ENCODE peak calls at places on chromosomes 5 and 9, in seven cellular contexts. X is A549; M is stimulated activated CD8-positive, alpha-beta memory T cell treated with anti-CD3 and anti-CD28 coated beads, Interleukin-4, amount 100 ng/mL, for 48 hours; U is GM13976; R is left lung; F is psoas muscle; J is T-helper 17 cell. Y is an unnamed sample.

GRCh38 chr5:98570661-98571181 is 202.7 kb upstream of the RGMB start:
- DNase-seq in U (no peak), J (no peak), X (no peak), R (no peak), F (no peak), M (no peak), Y (no peak)

GRCh38 chr5:137598341-137598740 is 99.2 kb upstream of the SPOCK1 start:
- DNase-seq in M (no peak), R (no peak), X (no peak), J (no peak), U (no peak), F (no peak), Y (no peak)

GRCh38 chr5:151751091-151751490 is 7.3 kb downstream of the ATOX1 start:
- DNase-seq in F (no peak), X (no peak), R (no peak), J (no peak), U (no peak), M (no peak), Y (no peak)

GRCh38 chr5:180090098-180090768 is 18.7 kb upstream of the RNF130 start:
- DNase-seq in J (peak; percentile 70), X (peak; percentile 79), M (peak; percentile 88), U (peak; percentile 81), F (peak; percentile 76), R (peak; percentile 94), Y (peak; percentile 88)

GRCh38 chr5:117701067-117701466 is 1126.4 kb upstream of the SEMA6A start:
- DNase-seq in R (no peak), J (no peak), X (no peak), F (no peak), U (no peak), M (no peak), Y (no peak)

GRCh38 chr9:95552814-95553546 is 36.2 kb upstream of the PTCH1 start:
- DNase-seq in J (no peak), R (peak; percentile 77), F (peak; percentile 51), M (peak; percentile 31), X (no peak), U (no peak), Y (peak; percentile 26)

GRCh38 chr9:135521608-135522095 is 412 bp downstream of the LCN1 start:
- DNase-seq in J (no peak), R (no peak), M (no peak), U (no peak), X (no peak), F (no peak), Y (no peak)

GRCh38 chr5:98402130-98402529 is 371.3 kb upstream of the RGMB start:
- DNase-seq in U (no peak), R (no peak), M (no peak), J (no peak), F (no peak), X (no peak), Y (no peak)

GRCh38 chr5:111337688-111338087 is 113.5 kb downstream of the CAMK4 start:
- DNase-seq in U (no peak), X (no peak), J (no peak), R (no peak), M (no peak), F (no peak), Y (no peak)

GRCh38 chr9:94568250-94568889 is 13.5 kb downstream of the PCAT7 start:
- DNase-seq in R (no peak), F (no peak), U (no peak), M (no peak), X (no peak), J (no peak), Y (no peak)

GRCh38 chr9:114382951-114383865 is 4.6 kb downstream of the AKNA start:
- DNase-seq in M (peak; percentile 84), F (no peak), X (no peak), R (peak; percentile 87), J (peak; percentile 79), U (peak; percentile 69), Y (peak; percentile 88)

GRCh38 chr5:145854651-145855258 is 18.1 kb downstream of the GRXCR2 start:
- DNase-seq in J (no peak), M (no peak), F (no peak), X (peak; percentile 70), R (no peak), U (no peak), Y (no peak)

GRCh38 chr5:42784132-42784531 is 27.5 kb downstream of the CCDC152 start:
- DNase-seq in U (no peak), X (no peak), M (no peak), J (no peak), R (no peak), F (no peak), Y (no peak)

GRCh38 chr5:80191991-80192398 is 63.9 kb downstream of the SERINC5 start:
- DNase-seq in F (peak; percentile 35), M (peak; percentile 60), R (no peak), J (no peak), X (no peak), U (no peak), Y (no peak)

GRCh38 chr5:75753182-75753581 is 35.9 kb upstream of the POC5 start:
- DNase-seq in U (no peak), X (no peak), F (no peak), R (no peak), M (no peak), J (no peak), Y (no peak)

GRCh38 chr9:32399110-32399815 is 14.8 kb downstream of the ACO1 start:
- DNase-seq in R (no peak), U (no peak), M (no peak), X (no peak), J (no peak), F (no peak), Y (no peak)

GRCh38 chr9:98538626-98539031 is 170.1 kb downstream of the GABBR2 start:
- DNase-seq in J (no peak), M (no peak), X (no peak), R (no peak), U (no peak), F (no peak), Y (no peak)

GRCh38 chr9:13607746-13608445 is 328.4 kb upstream of the MPDZ start:
- DNase-seq in J (no peak), M (no peak), U (no peak), X (no peak), R (no peak), F (no peak), Y (no peak)

GRCh38 chr5:36305571-36306326 is 4.0 kb upstream of the RANBP3L start:
- DNase-seq in R (no peak), X (peak; percentile 36), J (no peak), M (peak; percentile 27), F (peak; percentile 27), U (peak; percentile 34), Y (peak; percentile 12)

GRCh38 chr9:89739531-89740315 is 134.9 kb downstream of the GADD45G start:
- DNase-seq in X (no peak), M (peak; percentile 34), J (no peak), R (no peak), U (no peak), F (no peak), Y (no peak)

GRCh38 chr9:93126825-93127368 is 7.2 kb downstream of the NINJ1 start:
- DNase-seq in F (no peak), R (peak; percentile 60), J (no peak), M (no peak), U (no peak), X (no peak), Y (peak; percentile 46)

GRCh38 chr5:137739737-137740136 is 3.8 kb upstream of the KLHL3 start:
- DNase-seq in R (no peak), F (no peak), M (no peak), X (no peak), J (no peak), U (no peak), Y (no peak)

GRCh38 chr5:83538788-83539535 is 67.4 kb downstream of the VCAN start:
- DNase-seq in U (no peak), F (no peak), M (no peak), J (no peak), X (no peak), R (no peak), Y (no peak)

GRCh38 chr5:168750926-168751325 is 171.8 kb upstream of the PANK3 start:
- DNase-seq in X (no peak), R (no peak), F (no peak), U (no peak), J (no peak), M (no peak), Y (no peak)

GRCh38 chr9:8366161-8366926 is 566.8 kb upstream of the DMAC1 start:
- DNase-seq in F (no peak), R (no peak), M (no peak), X (peak; percentile 10), U (no peak), J (no peak), Y (no peak)

GRCh38 chr5:137217599-137218200 is 281.4 kb downstream of the SPOCK1 start:
- DNase-seq in J (no peak), R (no peak), X (peak; percentile 27), M (no peak), F (no peak), U (no peak), Y (no peak)

GRCh38 chr5:56480305-56481146 is 247.4 kb upstream of the ANKRD55 start:
- DNase-seq in M (peak; percentile 31), F (peak; percentile 53), X (no peak), J (peak; percentile 44), R (peak; percentile 87), U (peak; percentile 41), Y (peak; percentile 16)

GRCh38 chr9:26856413-26857032 is 36.1 kb downstream of the CAAP1 start:
- DNase-seq in R (no peak), J (no peak), X (peak; percentile 77), M (no peak), F (no peak), U (peak; percentile 47), Y (no peak)

GRCh38 chr5:57937025-57937424 is 454.4 kb upstream of the ACTBL2 start:
- DNase-seq in X (no peak), J (no peak), U (no peak), M (no peak), R (no peak), F (no peak), Y (no peak)

GRCh38 chr9:135812961-135813360 is 94.4 kb downstream of the CAMSAP1 start:
- DNase-seq in M (no peak), R (no peak), F (no peak), U (no peak), X (no peak), J (no peak), Y (no peak)

GRCh38 chr5:160675988-160676387 is 176.0 kb downstream of the ATP10B start:
- DNase-seq in X (no peak), M (no peak), F (no peak), R (no peak), U (peak; percentile 21), J (no peak), Y (no peak)

GRCh38 chr5:127957183-127957582 is 126.4 kb upstream of the SLC12A2 start:
- DNase-seq in U (no peak), X (peak; percentile 80), M (no peak), R (no peak), F (peak; percentile 13), J (no peak), Y (no peak)

GRCh38 chr5:120436996-120437395 is 27.1 kb upstream of the PRR16 start:
- DNase-seq in J (no peak), U (no peak), F (no peak), M (no peak), X (no peak), R (no peak), Y (no peak)

Y was measured in stimulated activated naive CD8-positive, alpha-beta T cell treated with anti-CD3 and anti-CD28 coated beads, Interleukin-15, Interleukin-2, amounts not matched to agents 100 U/mL and 50 U/mL, for 24 hours.